ENCODE peak calls at places on chromosomes 7 and 10, in six cellular contexts. F is AG04449, O is WERI-Rb-1, L is lower lobe of right lung, U is tibial artery, P is glutamatergic neuron. I is an unnamed sample.

GRCh38 chr7:83517026-83517700 is 131.8 kb downstream of the SEMA3E start:
- DNase-seq in F (no peak), O (no peak), L (no peak), U (no peak), P (no peak), I (no peak)

GRCh38 chr10:59880019-59880717 is 26.2 kb downstream of the CCDC6 start:
- DNase-seq in F (no peak), O (no peak), L (no peak), U (no peak), P (no peak), I (no peak)

GRCh38 chr7:17706734-17707133 is 233.6 kb downstream of the SNX13 start:
- DNase-seq in F (peak), O (peak), L (no peak), U (no peak), P (peak), I (peak)

GRCh38 chr10:127527320-127527719 is 21.8 kb upstream of the NPS start:
- DNase-seq in F (no peak), O (no peak), L (no peak), U (no peak), P (no peak), I (no peak)

GRCh38 chr7:149719050-149719899 is 54.1 kb downstream of the ZNF467 start:
- DNase-seq in F (no peak), O (no peak), L (no peak), U (no peak), P (peak), I (no peak)

GRCh38 chr7:6241607-6241973 is 30.8 kb downstream of the CYTH3 start:
- DNase-seq in F (no peak), O (no peak), L (no peak), U (no peak), P (no peak), I (no peak)

GRCh38 chr10:11231285-11231684 is 213.6 kb downstream of the CELF2 start:
- DNase-seq in F (no peak), O (no peak), L (no peak), U (no peak), P (no peak), I (no peak)

GRCh38 chr7:140638311-140638791 is 2.3 kb downstream of the DENND2A start:
- DNase-seq in F (no peak), O (peak), L (no peak), U (peak), P (peak), I (no peak)

GRCh38 chr7:23181684-23182553 is at the start of gene NUP42:
- DNase-seq in F (peak), O (peak), L (peak), U (peak), P (peak), I (peak)

DNA sequence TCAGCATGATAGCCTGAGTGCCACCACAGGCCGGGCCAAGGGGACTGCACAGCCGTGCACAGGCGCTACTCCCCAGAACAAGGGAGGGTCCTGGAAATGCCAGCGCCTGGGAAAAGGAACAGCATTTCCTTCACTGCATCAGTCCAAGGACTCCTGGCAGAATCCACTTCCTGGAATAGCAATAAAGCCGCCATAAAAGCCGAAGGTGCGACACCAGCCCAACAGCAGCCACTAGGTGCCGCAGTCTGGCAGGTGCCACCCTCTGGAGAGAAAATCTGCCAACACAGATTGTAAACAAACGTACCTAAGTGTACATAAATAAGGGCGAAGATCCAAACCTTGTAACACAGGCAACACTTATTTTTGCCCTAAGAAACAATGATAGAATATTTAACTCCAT is 22.3 kb downstream of the VOPP1 start:
- DNase-seq in F (no peak), O (no peak), L (no peak), U (no peak), P (no peak), I (no peak)
- TF ChIP-seq CTCF in F (no peak), O (peak), L (peak), U (no peak), P (no peak), I (no peak)

GRCh38 chr10:48507933-48508830 is 96.7 kb downstream of the ARHGAP22 start:
- DNase-seq in F (no peak), O (no peak), L (no peak), U (no peak), P (no peak), I (no peak)

GRCh38 chr10:48507494-48507893 is 97.4 kb downstream of the ARHGAP22 start:
- DNase-seq in F (no peak), O (no peak), L (no peak), U (no peak), P (no peak), I (no peak)

GRCh38 chr10:48504141-48504885 is 100.6 kb downstream of the ARHGAP22 start:
- DNase-seq in F (no peak), O (peak), L (no peak), U (peak), P (no peak), I (no peak)

GRCh38 chr10:48505394-48506112 is 99.3 kb downstream of the ARHGAP22 start:
- DNase-seq in F (no peak), O (peak), L (no peak), U (peak), P (no peak), I (no peak)

DNA sequence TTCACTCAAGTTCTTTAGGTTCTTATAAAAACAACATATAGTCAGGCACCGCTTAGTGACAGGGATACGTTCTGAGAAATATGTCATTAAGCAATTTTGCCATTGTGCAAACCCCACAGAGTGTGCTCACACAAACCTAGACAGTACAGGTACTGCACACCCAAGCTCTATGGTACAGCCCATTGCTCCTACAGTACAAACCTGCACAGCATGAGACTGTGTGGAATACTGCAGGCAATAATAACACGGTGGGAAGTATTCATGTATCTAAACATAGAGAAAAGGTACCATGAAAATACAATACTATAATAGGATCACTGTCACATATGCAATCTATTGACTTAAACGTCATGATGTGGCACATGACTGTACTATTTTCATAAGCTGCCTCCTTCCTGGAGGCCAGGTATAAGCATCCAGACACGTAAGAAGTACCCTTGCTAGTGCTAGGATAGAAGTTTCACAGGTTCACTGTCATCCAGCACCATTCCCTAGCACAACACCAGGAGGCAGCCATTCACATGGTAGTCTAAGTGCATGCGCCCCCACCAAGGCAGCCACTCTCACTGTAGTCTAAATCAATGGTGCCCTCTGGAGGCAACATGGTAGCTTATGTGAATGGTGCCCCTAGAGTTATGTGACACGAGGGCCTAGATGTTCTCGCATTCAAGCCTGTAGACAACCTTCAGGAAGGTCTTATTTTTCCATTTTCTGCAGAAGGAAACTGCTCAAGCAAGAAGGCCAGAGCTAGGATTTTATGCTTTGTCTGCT is 98.5 kb downstream of the ARHGAP22 start:
- DNase-seq in F (no peak), O (peak), L (no peak), U (no peak), P (no peak), I (no peak)
- TF ChIP-seq CTCF in F (peak), O (peak), L (peak), U (no peak), P (no peak), I (no peak)

GRCh38 chr7:40833541-40834234 is 698.9 kb downstream of the SUGCT start:
- DNase-seq in F (no peak), O (no peak), L (no peak), U (no peak), P (no peak), I (no peak)
- TF ChIP-seq CTCF in F (peak), O (no peak), L (no peak), U (no peak), P (no peak), I (no peak)

GRCh38 chr7:92528188-92528957 is at the start of the genes PEX1 and RBM48:
- DNase-seq in F (peak), O (peak), L (peak), U (peak), P (peak), I (peak)
- TF ChIP-seq CTCF in F (peak), O (peak), L (peak), U (peak), P (no peak), I (peak)

GRCh38 chr7:31476073-31476745 is 37.7 kb upstream of the ITPRID1 start:
- DNase-seq in F (no peak), O (no peak), L (no peak), U (no peak), P (no peak), I (no peak)
- TF ChIP-seq CTCF in F (no peak), O (peak), L (no peak), U (no peak), P (no peak), I (no peak)

GRCh38 chr7:98531717-98532116 is 85.4 kb upstream of the NPTX2 start:
- DNase-seq in F (no peak), O (no peak), L (no peak), U (no peak), P (no peak), I (no peak)
- TF ChIP-seq CTCF in F (no peak), O (peak), L (no peak), U (no peak), P (no peak), I (no peak)

GRCh38 chr10:35933491-35933890 is 291.4 kb upstream of the FZD8 start:
- DNase-seq in F (no peak), O (no peak), L (no peak), U (no peak), P (no peak), I (no peak)

GRCh38 chr10:35928017-35928619 is 286.0 kb upstream of the FZD8 start:
- DNase-seq in F (no peak), O (no peak), L (no peak), U (no peak), P (no peak), I (no peak)

GRCh38 chr10:35924726-35925125 is 282.6 kb upstream of the FZD8 start:
- DNase-seq in F (no peak), O (no peak), L (no peak), U (no peak), P (no peak), I (no peak)

GRCh38 chr10:35925511-35925910 is 283.4 kb upstream of the FZD8 start:
- DNase-seq in F (no peak), O (no peak), L (no peak), U (no peak), P (no peak), I (no peak)

DNA sequence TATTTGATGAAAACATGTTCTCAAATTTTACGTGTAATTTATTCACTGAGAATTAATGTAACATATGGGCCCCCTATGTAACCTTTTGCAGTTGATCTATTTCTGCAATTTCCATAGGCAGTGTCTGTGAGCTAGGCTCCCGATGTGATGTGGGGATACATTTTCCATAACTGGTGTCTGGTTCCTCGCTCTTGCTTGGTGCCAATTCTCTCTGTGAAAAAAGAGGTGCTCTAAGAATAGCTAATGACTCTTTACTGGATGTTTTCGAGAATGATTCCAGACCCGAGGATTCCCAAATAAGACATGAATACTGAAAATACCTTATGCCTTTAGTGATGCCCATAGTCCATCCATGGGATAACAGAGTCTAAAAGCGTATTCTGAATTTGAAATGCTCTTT is 286.7 kb upstream of the FZD8 start:
- DNase-seq in F (no peak), O (no peak), L (no peak), U (no peak), P (no peak), I (no peak)
- TF ChIP-seq CTCF in F (no peak), O (no peak), L (no peak), U (no peak), P (no peak), I (no peak)

I was measured in endothelial cell.